ENCODE peak calls at places on chromosomes 13 and 19, in ten cellular contexts. One of them, this sample, is unnamed.

GRCh38 chr13:33349996-33350826 is 64.7 kb upstream of the STARD13 start:
- DNase-seq in WERI-Rb-1: no peak
- DNase-seq in LoVo: peak
- DNase-seq in upper lobe of right lung: peak
- DNase-seq in LHCN-M2: peak
- DNase-seq in COR-L47: no peak
- DNase-seq in Panc1: no peak
- DNase-seq in HTR-8/SVneo: peak
- DNase-seq in stimulated activated CD4-positive, alpha-beta T cell treated with anti-CD3 and anti-CD28 coated beads, Interleukin-12 subunit alpha, Interleukin-12 subunit beta, amount 100 ng/mL, for 24 hours: no peak
- DNase-seq in cerebellar cortex: no peak
- DNase-seq in this sample: no peak

GRCh38 chr13:87089391-87089790 is 581.8 kb upstream of the SLITRK5 start:
- DNase-seq in LoVo: no peak
- DNase-seq in COR-L47: no peak
- DNase-seq in HTR-8/SVneo: peak
- DNase-seq in WERI-Rb-1: no peak
- DNase-seq in cerebellar cortex: no peak
- DNase-seq in Panc1: no peak
- DNase-seq in upper lobe of right lung: no peak
- DNase-seq in stimulated activated CD4-positive, alpha-beta T cell treated with anti-CD3 and anti-CD28 coated beads, Interleukin-12 subunit alpha, Interleukin-12 subunit beta, amount 100 ng/mL, for 24 hours: no peak
- DNase-seq in LHCN-M2: peak
- DNase-seq in this sample: no peak

GRCh38 chr19:13692096-13692495 is 72.2 kb upstream of the MRI1 start:
- DNase-seq in LHCN-M2: peak
- DNase-seq in upper lobe of right lung: no peak
- DNase-seq in HTR-8/SVneo: peak
- DNase-seq in WERI-Rb-1: no peak
- DNase-seq in cerebellar cortex: peak
- DNase-seq in COR-L47: peak
- DNase-seq in Panc1: no peak
- DNase-seq in LoVo: peak
- DNase-seq in stimulated activated CD4-positive, alpha-beta T cell treated with anti-CD3 and anti-CD28 coated beads, Interleukin-12 subunit alpha, Interleukin-12 subunit beta, amount 100 ng/mL, for 24 hours: no peak
- DNase-seq in this sample: no peak

GRCh38 chr13:38223093-38223492 is 126.6 kb upstream of the UFM1 start:
- DNase-seq in WERI-Rb-1: peak
- DNase-seq in cerebellar cortex: no peak
- DNase-seq in LoVo: no peak
- DNase-seq in HTR-8/SVneo: peak
- DNase-seq in upper lobe of right lung: no peak
- DNase-seq in LHCN-M2: peak
- DNase-seq in stimulated activated CD4-positive, alpha-beta T cell treated with anti-CD3 and anti-CD28 coated beads, Interleukin-12 subunit alpha, Interleukin-12 subunit beta, amount 100 ng/mL, for 24 hours: no peak
- DNase-seq in COR-L47: peak
- DNase-seq in Panc1: no peak
- DNase-seq in this sample: no peak

GRCh38 chr19:28466107-28467045 is 746.6 kb downstream of the UQCRFS1 start:
- DNase-seq in upper lobe of right lung: peak
- DNase-seq in cerebellar cortex: peak
- DNase-seq in LoVo: peak
- DNase-seq in LHCN-M2: peak
- DNase-seq in stimulated activated CD4-positive, alpha-beta T cell treated with anti-CD3 and anti-CD28 coated beads, Interleukin-12 subunit alpha, Interleukin-12 subunit beta, amount 100 ng/mL, for 24 hours: peak
- DNase-seq in Panc1: peak
- DNase-seq in WERI-Rb-1: peak
- DNase-seq in HTR-8/SVneo: no peak
- DNase-seq in COR-L47: peak
- DNase-seq in this sample: peak

GRCh38 chr19:33740811-33741396 is 55.8 kb upstream of the KCTD15 start:
- DNase-seq in cerebellar cortex: no peak
- DNase-seq in stimulated activated CD4-positive, alpha-beta T cell treated with anti-CD3 and anti-CD28 coated beads, Interleukin-12 subunit alpha, Interleukin-12 subunit beta, amount 100 ng/mL, for 24 hours: peak
- DNase-seq in COR-L47: no peak
- DNase-seq in upper lobe of right lung: peak
- DNase-seq in HTR-8/SVneo: peak
- DNase-seq in Panc1: no peak
- DNase-seq in LoVo: peak
- DNase-seq in WERI-Rb-1: no peak
- DNase-seq in LHCN-M2: peak
- DNase-seq in this sample: no peak

GRCh38 chr13:78820541-78820940 is 161.6 kb upstream of the OBI1 start:
- DNase-seq in cerebellar cortex: no peak
- DNase-seq in LHCN-M2: no peak
- DNase-seq in upper lobe of right lung: no peak
- DNase-seq in Panc1: no peak
- DNase-seq in HTR-8/SVneo: no peak
- DNase-seq in WERI-Rb-1: peak
- DNase-seq in COR-L47: no peak
- DNase-seq in LoVo: no peak
- DNase-seq in stimulated activated CD4-positive, alpha-beta T cell treated with anti-CD3 and anti-CD28 coated beads, Interleukin-12 subunit alpha, Interleukin-12 subunit beta, amount 100 ng/mL, for 24 hours: no peak
- DNase-seq in this sample: no peak

GRCh38 chr13:61128850-61129645 is 286.6 kb downstream of the PCDH20 start:
- DNase-seq in cerebellar cortex: no peak
- DNase-seq in stimulated activated CD4-positive, alpha-beta T cell treated with anti-CD3 and anti-CD28 coated beads, Interleukin-12 subunit alpha, Interleukin-12 subunit beta, amount 100 ng/mL, for 24 hours: no peak
- DNase-seq in HTR-8/SVneo: no peak
- DNase-seq in COR-L47: peak
- DNase-seq in WERI-Rb-1: no peak
- DNase-seq in LHCN-M2: no peak
- DNase-seq in LoVo: no peak
- DNase-seq in upper lobe of right lung: no peak
- DNase-seq in Panc1: no peak
- DNase-seq in this sample: no peak

GRCh38 chr19:45637890-45638667 is 1.1 kb downstream of the EML2 start:
- DNase-seq in HTR-8/SVneo: no peak
- DNase-seq in cerebellar cortex: peak
- DNase-seq in Panc1: no peak
- DNase-seq in COR-L47: no peak
- DNase-seq in LHCN-M2: peak
- DNase-seq in LoVo: peak
- DNase-seq in upper lobe of right lung: no peak
- DNase-seq in stimulated activated CD4-positive, alpha-beta T cell treated with anti-CD3 and anti-CD28 coated beads, Interleukin-12 subunit alpha, Interleukin-12 subunit beta, amount 100 ng/mL, for 24 hours: no peak
- DNase-seq in WERI-Rb-1: peak
- DNase-seq in this sample: no peak

GRCh38 chr19:6250024-6250605 is 29.7 kb downstream of the MLLT1 start:
- DNase-seq in LoVo: no peak
- DNase-seq in Panc1: no peak
- DNase-seq in COR-L47: no peak
- DNase-seq in WERI-Rb-1: no peak
- DNase-seq in upper lobe of right lung: no peak
- DNase-seq in LHCN-M2: no peak
- DNase-seq in HTR-8/SVneo: no peak
- DNase-seq in stimulated activated CD4-positive, alpha-beta T cell treated with anti-CD3 and anti-CD28 coated beads, Interleukin-12 subunit alpha, Interleukin-12 subunit beta, amount 100 ng/mL, for 24 hours: no peak
- DNase-seq in cerebellar cortex: no peak
- DNase-seq in this sample: no peak

GRCh38 chr13:49213997-49214916 is 5.9 kb upstream of the MLNR start:
- DNase-seq in Panc1: no peak
- DNase-seq in stimulated activated CD4-positive, alpha-beta T cell treated with anti-CD3 and anti-CD28 coated beads, Interleukin-12 subunit alpha, Interleukin-12 subunit beta, amount 100 ng/mL, for 24 hours: no peak
- DNase-seq in WERI-Rb-1: no peak
- DNase-seq in cerebellar cortex: no peak
- DNase-seq in LHCN-M2: no peak
- DNase-seq in upper lobe of right lung: no peak
- DNase-seq in HTR-8/SVneo: no peak
- DNase-seq in COR-L47: no peak
- DNase-seq in LoVo: no peak
- DNase-seq in this sample: no peak

GRCh38 chr19:16273005-16273404 is 51.6 kb upstream of the KLF2 start:
- DNase-seq in cerebellar cortex: no peak
- DNase-seq in LoVo: no peak
- DNase-seq in stimulated activated CD4-positive, alpha-beta T cell treated with anti-CD3 and anti-CD28 coated beads, Interleukin-12 subunit alpha, Interleukin-12 subunit beta, amount 100 ng/mL, for 24 hours: no peak
- DNase-seq in COR-L47: no peak
- DNase-seq in LHCN-M2: no peak
- DNase-seq in upper lobe of right lung: no peak
- DNase-seq in WERI-Rb-1: no peak
- DNase-seq in Panc1: no peak
- DNase-seq in HTR-8/SVneo: no peak
- DNase-seq in this sample: no peak

GRCh38 chr19:15296841-15297415 is 35.4 kb downstream of the BRD4 start:
- DNase-seq in stimulated activated CD4-positive, alpha-beta T cell treated with anti-CD3 and anti-CD28 coated beads, Interleukin-12 subunit alpha, Interleukin-12 subunit beta, amount 100 ng/mL, for 24 hours: no peak
- DNase-seq in WERI-Rb-1: no peak
- DNase-seq in cerebellar cortex: no peak
- DNase-seq in upper lobe of right lung: peak
- DNase-seq in LHCN-M2: no peak
- DNase-seq in HTR-8/SVneo: no peak
- DNase-seq in Panc1: no peak
- DNase-seq in COR-L47: no peak
- DNase-seq in LoVo: no peak
- DNase-seq in this sample: no peak

GRCh38 chr13:84500016-84500415 is 617.7 kb upstream of the SLITRK1 start:
- DNase-seq in HTR-8/SVneo: no peak
- DNase-seq in upper lobe of right lung: no peak
- DNase-seq in LoVo: no peak
- DNase-seq in cerebellar cortex: no peak
- DNase-seq in COR-L47: no peak
- DNase-seq in stimulated activated CD4-positive, alpha-beta T cell treated with anti-CD3 and anti-CD28 coated beads, Interleukin-12 subunit alpha, Interleukin-12 subunit beta, amount 100 ng/mL, for 24 hours: no peak
- DNase-seq in LHCN-M2: peak
- DNase-seq in Panc1: no peak
- DNase-seq in WERI-Rb-1: no peak
- DNase-seq in this sample: no peak

GRCh38 chr19:46863818-46864629 is 3.2 kb downstream of the ARHGAP35 start:
- DNase-seq in LoVo: no peak
- DNase-seq in cerebellar cortex: no peak
- DNase-seq in Panc1: no peak
- DNase-seq in upper lobe of right lung: peak
- DNase-seq in WERI-Rb-1: no peak
- DNase-seq in LHCN-M2: peak
- DNase-seq in HTR-8/SVneo: peak
- DNase-seq in stimulated activated CD4-positive, alpha-beta T cell treated with anti-CD3 and anti-CD28 coated beads, Interleukin-12 subunit alpha, Interleukin-12 subunit beta, amount 100 ng/mL, for 24 hours: no peak
- DNase-seq in COR-L47: no peak
- DNase-seq in this sample: peak

GRCh38 chr13:50284540-50284939 is 269.3 kb downstream of the KCNRG start:
- DNase-seq in stimulated activated CD4-positive, alpha-beta T cell treated with anti-CD3 and anti-CD28 coated beads, Interleukin-12 subunit alpha, Interleukin-12 subunit beta, amount 100 ng/mL, for 24 hours: no peak
- DNase-seq in LHCN-M2: no peak
- DNase-seq in upper lobe of right lung: no peak
- DNase-seq in LoVo: no peak
- DNase-seq in WERI-Rb-1: no peak
- DNase-seq in COR-L47: no peak
- DNase-seq in Panc1: no peak
- DNase-seq in HTR-8/SVneo: no peak
- DNase-seq in cerebellar cortex: no peak
- DNase-seq in this sample: no peak

GRCh38 chr19:4389511-4390016 is 10.8 kb downstream of the SH3GL1 start:
- DNase-seq in stimulated activated CD4-positive, alpha-beta T cell treated with anti-CD3 and anti-CD28 coated beads, Interleukin-12 subunit alpha, Interleukin-12 subunit beta, amount 100 ng/mL, for 24 hours: no peak
- DNase-seq in cerebellar cortex: no peak
- DNase-seq in HTR-8/SVneo: no peak
- DNase-seq in Panc1: no peak
- DNase-seq in COR-L47: no peak
- DNase-seq in LHCN-M2: no peak
- DNase-seq in upper lobe of right lung: no peak
- DNase-seq in WERI-Rb-1: no peak
- DNase-seq in LoVo: no peak
- DNase-seq in this sample: no peak

GRCh38 chr19:16627928-16628182 is 149 bp downstream of the MED26 start:
- DNase-seq in LoVo: no peak
- DNase-seq in stimulated activated CD4-positive, alpha-beta T cell treated with anti-CD3 and anti-CD28 coated beads, Interleukin-12 subunit alpha, Interleukin-12 subunit beta, amount 100 ng/mL, for 24 hours: no peak
- DNase-seq in Panc1: no peak
- DNase-seq in upper lobe of right lung: no peak
- DNase-seq in cerebellar cortex: no peak
- DNase-seq in HTR-8/SVneo: no peak
- DNase-seq in LHCN-M2: no peak
- DNase-seq in WERI-Rb-1: no peak
- DNase-seq in COR-L47: no peak
- DNase-seq in this sample: no peak

GRCh38 chr19:17497149-17497798 is 14.2 kb upstream of the PGLS start:
- DNase-seq in upper lobe of right lung: no peak
- DNase-seq in WERI-Rb-1: no peak
- DNase-seq in stimulated activated CD4-positive, alpha-beta T cell treated with anti-CD3 and anti-CD28 coated beads, Interleukin-12 subunit alpha, Interleukin-12 subunit beta, amount 100 ng/mL, for 24 hours: no peak
- DNase-seq in COR-L47: no peak
- DNase-seq in LoVo: no peak
- DNase-seq in LHCN-M2: no peak
- DNase-seq in Panc1: no peak
- DNase-seq in HTR-8/SVneo: no peak
- DNase-seq in cerebellar cortex: no peak
- DNase-seq in this sample: no peak

GRCh38 chr13:99522288-99522687 is 21.0 kb downstream of the TM9SF2 start:
- DNase-seq in cerebellar cortex: no peak
- DNase-seq in LHCN-M2: no peak
- DNase-seq in upper lobe of right lung: no peak
- DNase-seq in COR-L47: no peak
- DNase-seq in stimulated activated CD4-positive, alpha-beta T cell treated with anti-CD3 and anti-CD28 coated beads, Interleukin-12 subunit alpha, Interleukin-12 subunit beta, amount 100 ng/mL, for 24 hours: no peak
- DNase-seq in WERI-Rb-1: no peak
- DNase-seq in HTR-8/SVneo: no peak
- DNase-seq in LoVo: no peak
- DNase-seq in Panc1: no peak
- DNase-seq in this sample: no peak

GRCh38 chr19:30691767-30692516 is 319.8 kb downstream of the ZNF536 start:
- DNase-seq in stimulated activated CD4-positive, alpha-beta T cell treated with anti-CD3 and anti-CD28 coated beads, Interleukin-12 subunit alpha, Interleukin-12 subunit beta, amount 100 ng/mL, for 24 hours: no peak
- DNase-seq in LoVo: no peak
- DNase-seq in upper lobe of right lung: no peak
- DNase-seq in COR-L47: no peak
- DNase-seq in WERI-Rb-1: no peak
- DNase-seq in LHCN-M2: no peak
- DNase-seq in Panc1: no peak
- DNase-seq in HTR-8/SVneo: no peak
- DNase-seq in cerebellar cortex: peak
- DNase-seq in this sample: no peak

GRCh38 chr13:39490136-39490535 is 112.9 kb downstream of the LHFPL6 start:
- DNase-seq in cerebellar cortex: no peak
- DNase-seq in stimulated activated CD4-positive, alpha-beta T cell treated with anti-CD3 and anti-CD28 coated beads, Interleukin-12 subunit alpha, Interleukin-12 subunit beta, amount 100 ng/mL, for 24 hours: no peak
- DNase-seq in LHCN-M2: no peak
- DNase-seq in HTR-8/SVneo: no peak
- DNase-seq in LoVo: no peak
- DNase-seq in WERI-Rb-1: no peak
- DNase-seq in Panc1: no peak
- DNase-seq in COR-L47: no peak
- DNase-seq in upper lobe of right lung: no peak
- DNase-seq in this sample: no peak

GRCh38 chr19:14005381-14006084 is 587 bp downstream of the RFX1 start:
- DNase-seq in WERI-Rb-1: peak
- DNase-seq in HTR-8/SVneo: peak
- DNase-seq in LoVo: peak
- DNase-seq in cerebellar cortex: peak
- DNase-seq in upper lobe of right lung: peak
- DNase-seq in COR-L47: peak
- DNase-seq in stimulated activated CD4-positive, alpha-beta T cell treated with anti-CD3 and anti-CD28 coated beads, Interleukin-12 subunit alpha, Interleukin-12 subunit beta, amount 100 ng/mL, for 24 hours: peak
- DNase-seq in LHCN-M2: peak
- DNase-seq in Panc1: no peak
- DNase-seq in this sample: no peak